ENCODE peak calls at places on chromosomes 4 and X, in four cellular contexts. M, J, N and C are unnamed samples.
A peak's percentile ranks its signal among the peaks of the same experiment; 100 is the strongest.

GRCh38 chr4:4851081-4851480 is 8.4 kb upstream of the MSX1 start:
- DNase-seq in M (no peak), J (no peak), N (no peak), C (no peak)

GRCh38 chr4:59598233-59598618 is 1601.9 kb upstream of the ADGRL3 start:
- DNase-seq in M (no peak), J (no peak), N (peak; percentile 40), C (no peak)

GRCh38 chr4:26288308-26288982 is 32.4 kb upstream of the RBPJ start:
- DNase-seq in M (peak; percentile 28), J (no peak), N (peak; percentile 62), C (no peak)

GRCh38 chrX:125522752-125523151 is 203.1 kb downstream of the TEX13C start:
- DNase-seq in M (no peak), J (no peak), N (no peak), C (no peak)

GRCh38 chr4:167282171-167282864 is 48.0 kb upstream of the SPOCK3 start:
- DNase-seq in M (no peak), J (no peak), N (no peak), C (no peak)

GRCh38 chr4:174189392-174190029 is 94.0 kb downstream of the FBXO8 start:
- DNase-seq in M (no peak), J (no peak), N (no peak), C (no peak)

GRCh38 chrX:3713225-3713936 is at the start of gene PRKX:
- DNase-seq in M (peak; percentile 25), J (peak; percentile 60), N (peak; percentile 47), C (peak; percentile 11)

GRCh38 chr4:132827522-132827921 is 321.6 kb upstream of the PCDH10 start:
- DNase-seq in M (no peak), J (no peak), N (no peak), C (no peak)

GRCh38 chr4:57109847-57110634 is at the start of gene IGFBP7:
- DNase-seq in M (peak; percentile 29), J (peak; percentile 77), N (peak; percentile 70), C (no peak)

GRCh38 chrX:10749113-10749512 is 128.7 kb upstream of the MID1 start:
- DNase-seq in M (no peak), J (no peak), N (no peak), C (no peak)

GRCh38 chr4:112083587-112084347 is 61.5 kb upstream of the FAM241A start:
- DNase-seq in M (no peak), J (no peak), N (no peak), C (no peak)

GRCh38 chr4:23959401-23960148 is 69.7 kb upstream of the PPARGC1A start:
- DNase-seq in M (peak; percentile 54), J (no peak), N (no peak), C (no peak)

DNA sequence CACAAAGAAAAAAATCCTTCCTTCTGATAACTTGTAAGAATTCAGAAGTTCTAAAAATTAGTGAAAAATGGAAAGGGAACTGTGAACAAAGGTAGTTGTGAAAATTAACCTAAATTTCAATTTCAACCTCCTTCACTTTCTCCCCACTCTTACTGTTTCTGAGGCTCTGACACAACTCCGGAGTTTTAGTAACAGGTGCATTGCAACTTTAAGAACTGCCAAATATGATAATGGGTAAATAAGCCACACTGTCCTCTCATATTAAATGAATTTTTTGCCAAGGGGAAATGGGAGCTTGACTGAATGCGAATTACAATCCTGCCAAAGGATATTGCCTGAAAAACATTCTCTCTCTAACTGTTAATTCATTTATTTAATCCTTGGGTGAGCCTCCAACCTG is 1.2 kb downstream of the EGF start:
- DNase-seq in M (no peak), J (no peak), N (no peak), C (no peak)
- H3K27ac ChIP-seq in M (no peak overlapping the region), J (no peak overlapping the region), N (no peak overlapping the region), C (no peak overlapping the region)

GRCh38 chr4:87567191-87567590 is 38.0 kb upstream of the SPARCL1 start:
- DNase-seq in M (no peak), J (no peak), N (no peak), C (no peak)
- TF ChIP-seq POLR2A in M (no peak), J (no peak), N (no peak), C (no peak)

GRCh38 chrX:32867781-32868523 is 343.4 kb downstream of the DMD start:
- DNase-seq in M (no peak), J (no peak), N (no peak), C (no peak)
- H3K27ac ChIP-seq in M (no peak overlapping the region), J (no peak overlapping the region), N (no peak overlapping the region), C (no peak overlapping the region)

GRCh38 chrX:104488811-104489210 is 77.2 kb upstream of the IL1RAPL2 start:
- DNase-seq in M (no peak), J (no peak), N (no peak), C (no peak)
- TF ChIP-seq POLR2A in M (no peak), J (no peak), N (no peak), C (no peak)

GRCh38 chrX:45711231-45711630 is 510.6 kb upstream of the DIPK2B start:
- DNase-seq in M (no peak), J (no peak), N (no peak), C (no peak)
- H3K27ac ChIP-seq in M (no peak overlapping the region), J (no peak overlapping the region), N (no peak overlapping the region), C (no peak overlapping the region)